ENCODE peak calls at places on chromosomes 12 and 14, in eight cellular contexts. Z is NCI-H2081; D is nucleus accumbens; E is T-helper 9 cell; P is GDM1; N is stimulated activated naive CD4-positive, alpha-beta T cell; X is skeletal muscle cell; Q is activated gamma-delta T cell. S is an unnamed sample.

GRCh38 chr12:31833541-31833840 is 104.7 kb upstream of the AMN1 start:
- DNase-seq in Z (no peak), D (no peak), E (no peak), P (no peak), N (no peak), X (no peak), Q (no peak), S (no peak)

GRCh38 chr12:68158427-68158826 is 1.1 kb downstream of the IFNG start:
- DNase-seq in Z (peak), D (no peak), E (no peak), P (no peak), N (no peak), X (no peak), Q (no peak), S (peak)

GRCh38 chr12:93198086-93198485 is 179.6 kb upstream of the NUDT4 start:
- DNase-seq in Z (no peak), D (no peak), E (no peak), P (no peak), N (no peak), X (peak), Q (no peak), S (no peak)

GRCh38 chr14:104404922-104405321 is 174.6 kb upstream of the C14orf180 start:
- DNase-seq in Z (no peak), D (no peak), E (no peak), P (no peak), N (no peak), X (no peak), Q (no peak), S (no peak)

GRCh38 chr14:72315720-72316119 is 383.5 kb downstream of the RGS6 start:
- DNase-seq in Z (no peak), D (no peak), E (no peak), P (no peak), N (no peak), X (no peak), Q (no peak), S (no peak)

GRCh38 chr12:1839464-1839863 is 19.1 kb downstream of the LRTM2 start:
- DNase-seq in Z (no peak), D (no peak), E (no peak), P (no peak), N (no peak), X (no peak), Q (no peak), S (no peak)

GRCh38 chr12:60205500-60205899 is 609.7 kb downstream of the SLC16A7 start:
- DNase-seq in Z (no peak), D (no peak), E (no peak), P (no peak), N (no peak), X (peak), Q (no peak), S (no peak)

GRCh38 chr14:69263771-69264170 is 3.8 kb downstream of the GALNT16 start:
- DNase-seq in Z (no peak), D (no peak), E (no peak), P (no peak), N (no peak), X (no peak), Q (no peak), S (no peak)

GRCh38 chr14:77183896-77184295 is 2.3 kb downstream of the TMEM63C start:
- DNase-seq in Z (peak), D (no peak), E (no peak), P (no peak), N (no peak), X (no peak), Q (no peak), S (no peak)

GRCh38 chr12:88522961-88523360 is 57.3 kb downstream of the KITLG start:
- DNase-seq in Z (no peak), D (no peak), E (no peak), P (no peak), N (no peak), X (no peak), Q (no peak), S (no peak)

GRCh38 chr12:111271674-111272418 is 97.0 kb downstream of the PHETA1 start:
- DNase-seq in Z (no peak), D (no peak), E (no peak), P (no peak), N (no peak), X (no peak), Q (no peak), S (no peak)

GRCh38 chr12:105278043-105278697 is 42.2 kb upstream of the APPL2 start:
- DNase-seq in Z (no peak), D (no peak), E (no peak), P (no peak), N (no peak), X (no peak), Q (no peak), S (no peak)

GRCh38 chr14:29927596-29928341 is at the start of gene PRKD1:
- DNase-seq in Z (peak), D (peak), E (no peak), P (no peak), N (no peak), X (no peak), Q (no peak), S (no peak)

GRCh38 chr12:3158851-3159465 is 81.8 kb downstream of the TSPAN9 start:
- DNase-seq in Z (no peak), D (no peak), E (no peak), P (no peak), N (no peak), X (no peak), Q (no peak), S (no peak)

GRCh38 chr12:111741235-111741812 is 25.4 kb upstream of the ALDH2 start:
- DNase-seq in Z (peak), D (no peak), E (no peak), P (peak), N (no peak), X (no peak), Q (no peak), S (no peak)

GRCh38 chr14:22378181-22378580 is 210.8 kb downstream of the DAD1 start:
- DNase-seq in Z (no peak), D (no peak), E (no peak), P (no peak), N (no peak), X (no peak), Q (no peak), S (no peak)

GRCh38 chr12:78096909-78097597 is 266.4 kb downstream of the NAV3 start:
- DNase-seq in Z (peak), D (no peak), E (no peak), P (no peak), N (no peak), X (peak), Q (no peak), S (no peak)

GRCh38 chr14:75229576-75229922 is 49.1 kb upstream of the FOS start:
- DNase-seq in Z (no peak), D (no peak), E (no peak), P (no peak), N (no peak), X (no peak), Q (no peak), S (no peak)

GRCh38 chr14:93520053-93520607 is 89.4 kb downstream of the UNC79 start:
- DNase-seq in Z (peak), D (no peak), E (no peak), P (no peak), N (no peak), X (no peak), Q (no peak), S (no peak)

GRCh38 chr12:63862187-63863107 is 17.9 kb downstream of the SRGAP1 start:
- DNase-seq in Z (no peak), D (no peak), E (no peak), P (no peak), N (no peak), X (no peak), Q (no peak), S (no peak)

GRCh38 chr14:54040851-54041250 is 84.2 kb upstream of the BMP4 start:
- DNase-seq in Z (no peak), D (no peak), E (no peak), P (no peak), N (no peak), X (no peak), Q (no peak), S (no peak)

GRCh38 chr14:68491793-68492192 is 301.1 kb downstream of the ZFP36L1 start:
- DNase-seq in Z (no peak), D (no peak), E (no peak), P (no peak), N (no peak), X (no peak), Q (no peak), S (no peak)

GRCh38 chr12:132723015-132723763 is 12.5 kb downstream of the PGAM5 start:
- DNase-seq in Z (no peak), D (no peak), E (no peak), P (no peak), N (no peak), X (no peak), Q (no peak), S (no peak)

GRCh38 chr12:9244894-9245293 is 36.7 kb upstream of the PZP start:
- DNase-seq in Z (no peak), D (no peak), E (no peak), P (no peak), N (no peak), X (no peak), Q (no peak), S (no peak)

GRCh38 chr14:37142835-37143499 is 29.4 kb downstream of the SLC25A21 start:
- DNase-seq in Z (no peak), D (no peak), E (no peak), P (no peak), N (no peak), X (peak), Q (no peak), S (no peak)

GRCh38 chr12:6944381-6945186 is 762 bp downstream of the C12orf57 start:
- DNase-seq in Z (peak), D (peak), E (peak), P (peak), N (peak), X (peak), Q (peak), S (peak)

GRCh38 chr14:98198385-98198784 is 1073.6 kb downstream of the BCL11B start:
- DNase-seq in Z (no peak), D (no peak), E (peak), P (no peak), N (no peak), X (no peak), Q (peak), S (no peak)

GRCh38 chr14:49879683-49880204 is 13.1 kb upstream of the ARF6 start:
- DNase-seq in Z (peak), D (no peak), E (peak), P (peak), N (no peak), X (no peak), Q (no peak), S (peak)

GRCh38 chr12:89051065-89051677 is 301.1 kb downstream of the DUSP6 start:
- DNase-seq in Z (peak), D (no peak), E (no peak), P (peak), N (no peak), X (no peak), Q (no peak), S (peak)

GRCh38 chr12:63792333-63792732 is 12.6 kb downstream of the RXYLT1 start:
- DNase-seq in Z (peak), D (no peak), E (no peak), P (no peak), N (no peak), X (no peak), Q (no peak), S (no peak)

GRCh38 chr14:74140374-74140850 is 55.7 kb downstream of the LIN52 start:
- DNase-seq in Z (peak), D (no peak), E (no peak), P (no peak), N (no peak), X (peak), Q (no peak), S (no peak)

GRCh38 chr12:89504560-89505346 is 19.8 kb downstream of the GALNT4 start:
- DNase-seq in Z (no peak), D (no peak), E (no peak), P (no peak), N (no peak), X (no peak), Q (no peak), S (no peak)

GRCh38 chr12:132194556-132194955 is 50.3 kb downstream of the NOC4L start:
- DNase-seq in Z (no peak), D (no peak), E (no peak), P (no peak), N (no peak), X (no peak), Q (no peak), S (no peak)

GRCh38 chr12:40212566-40212965 is 12.2 kb upstream of the LRRK2 start:
- DNase-seq in Z (no peak), D (no peak), E (no peak), P (no peak), N (no peak), X (no peak), Q (no peak), S (no peak)

S was measured in KG1.